ENCODE peak calls at places on chromosome 13, in seven cellular contexts. One of them, this sample, is unnamed.
A peak's percentile ranks its signal among the peaks of the same experiment; 100 is the strongest.

GRCh38 chr13:20390526-20391175 is 135.0 kb downstream of the CRYL1 start:
- DNase-seq in HepG2: no peak
- DNase-seq in HCT116: no peak
- DNase-seq in K562: no peak
- DNase-seq in HL-60: no peak
- DNase-seq in SK-N-SH: no peak
- DNase-seq in GM23338: no peak
- DNase-seq in this sample: no peak

GRCh38 chr13:105774739-105775460 is 760.6 kb downstream of the EFNB2 start:
- DNase-seq in SK-N-SH: no peak
- DNase-seq in HCT116: peak; percentile 80
- DNase-seq in HL-60: no peak
- DNase-seq in GM23338: peak; percentile 12
- DNase-seq in HepG2: peak; percentile 43
- DNase-seq in K562: no peak
- DNase-seq in this sample: no peak

GRCh38 chr13:38990693-38991092 is at the start of gene STOML3:
- DNase-seq in GM23338: no peak
- DNase-seq in K562: no peak
- DNase-seq in HepG2: no peak
- DNase-seq in HCT116: no peak
- DNase-seq in HL-60: no peak
- DNase-seq in SK-N-SH: no peak
- DNase-seq in this sample: no peak

GRCh38 chr13:57437587-57437986 is 194.0 kb upstream of the PCDH17 start:
- DNase-seq in K562: no peak
- DNase-seq in SK-N-SH: no peak
- DNase-seq in HL-60: no peak
- DNase-seq in HCT116: no peak
- DNase-seq in GM23338: no peak
- DNase-seq in HepG2: no peak
- DNase-seq in this sample: no peak

GRCh38 chr13:48194392-48194754 is 38.6 kb upstream of the ITM2B start:
- DNase-seq in GM23338: no peak
- DNase-seq in SK-N-SH: no peak
- DNase-seq in K562: no peak
- DNase-seq in HepG2: no peak
- DNase-seq in HCT116: no peak
- DNase-seq in HL-60: peak; percentile 62
- DNase-seq in this sample: no peak

GRCh38 chr13:51034906-51035305 is 76.2 kb downstream of the C13orf42 start:
- DNase-seq in SK-N-SH: no peak
- DNase-seq in HL-60: no peak
- DNase-seq in GM23338: no peak
- DNase-seq in HepG2: no peak
- DNase-seq in K562: no peak
- DNase-seq in HCT116: no peak
- DNase-seq in this sample: no peak

GRCh38 chr13:36880961-36881360 is 39.1 kb downstream of the SMAD9 start:
- DNase-seq in K562: no peak
- DNase-seq in GM23338: no peak
- DNase-seq in HCT116: no peak
- DNase-seq in HL-60: no peak
- DNase-seq in HepG2: no peak
- DNase-seq in SK-N-SH: no peak
- DNase-seq in this sample: no peak

GRCh38 chr13:106568225-106569003 is 477 bp upstream of the ARGLU1 start:
- DNase-seq in SK-N-SH: no peak
- DNase-seq in K562: no peak
- DNase-seq in HL-60: peak; percentile 25
- DNase-seq in HCT116: peak; percentile 79
- DNase-seq in GM23338: no peak
- DNase-seq in HepG2: peak; percentile 35
- DNase-seq in this sample: peak; percentile 38

GRCh38 chr13:31159306-31159705 is 2.4 kb downstream of the HSPH1 start:
- DNase-seq in GM23338: no peak
- DNase-seq in HepG2: no peak
- DNase-seq in HL-60: no peak
- DNase-seq in K562: no peak
- DNase-seq in SK-N-SH: no peak
- DNase-seq in HCT116: no peak
- DNase-seq in this sample: no peak

GRCh38 chr13:111893607-111894443 is 173.1 kb upstream of the SOX1 start:
- DNase-seq in K562: no peak
- DNase-seq in HepG2: no peak
- DNase-seq in HCT116: no peak
- DNase-seq in GM23338: peak; percentile 52
- DNase-seq in SK-N-SH: no peak
- DNase-seq in HL-60: no peak
- DNase-seq in this sample: no peak

GRCh38 chr13:30422056-30422914 is at the start of gene UBE2L5:
- DNase-seq in HepG2: peak; percentile 23
- DNase-seq in HL-60: peak; percentile 81
- DNase-seq in K562: peak; percentile 65
- DNase-seq in SK-N-SH: peak; percentile 86
- DNase-seq in GM23338: peak; percentile 74
- DNase-seq in HCT116: peak; percentile 63
- DNase-seq in this sample: no peak

GRCh38 chr13:34257980-34258379 is 440.0 kb downstream of the RFC3 start:
- DNase-seq in HL-60: peak; percentile 70
- DNase-seq in HCT116: no peak
- DNase-seq in GM23338: no peak
- DNase-seq in K562: no peak
- DNase-seq in SK-N-SH: no peak
- DNase-seq in HepG2: no peak
- DNase-seq in this sample: no peak

GRCh38 chr13:45928843-45929242 is 77.3 kb upstream of the SIAH3 start:
- DNase-seq in HL-60: no peak
- DNase-seq in SK-N-SH: no peak
- DNase-seq in HepG2: no peak
- DNase-seq in K562: no peak
- DNase-seq in HCT116: no peak
- DNase-seq in GM23338: no peak
- DNase-seq in this sample: no peak

GRCh38 chr13:89361909-89362308 is 1690.7 kb downstream of the SLITRK5 start:
- DNase-seq in HepG2: no peak
- DNase-seq in HL-60: no peak
- DNase-seq in K562: no peak
- DNase-seq in SK-N-SH: no peak
- DNase-seq in HCT116: no peak
- DNase-seq in GM23338: no peak
- DNase-seq in this sample: no peak

GRCh38 chr13:82011355-82011754 is 1670.4 kb upstream of the SPRY2 start:
- DNase-seq in HepG2: no peak
- DNase-seq in HCT116: no peak
- DNase-seq in GM23338: peak; percentile 74
- DNase-seq in SK-N-SH: no peak
- DNase-seq in K562: no peak
- DNase-seq in HL-60: no peak
- DNase-seq in this sample: no peak

GRCh38 chr13:72023895-72024294 is 156.9 kb upstream of the DACH1 start:
- DNase-seq in HL-60: no peak
- DNase-seq in HCT116: no peak
- DNase-seq in K562: no peak
- DNase-seq in GM23338: no peak
- DNase-seq in HepG2: no peak
- DNase-seq in SK-N-SH: no peak
- DNase-seq in this sample: no peak

GRCh38 chr13:110244096-110244830 is 62.7 kb downstream of the COL4A1 start:
- DNase-seq in HL-60: no peak
- DNase-seq in K562: no peak
- DNase-seq in HepG2: no peak
- DNase-seq in HCT116: no peak
- DNase-seq in SK-N-SH: no peak
- DNase-seq in GM23338: no peak
- DNase-seq in this sample: no peak

GRCh38 chr13:51644649-51645048 is 60.4 kb downstream of the WDFY2 start:
- DNase-seq in HCT116: no peak
- DNase-seq in HepG2: no peak
- DNase-seq in GM23338: no peak
- DNase-seq in SK-N-SH: no peak
- DNase-seq in K562: no peak
- DNase-seq in HL-60: no peak
- DNase-seq in this sample: no peak

GRCh38 chr13:41706189-41706588 is 248.8 kb downstream of the RGCC start:
- DNase-seq in GM23338: no peak
- DNase-seq in K562: no peak
- DNase-seq in HCT116: no peak
- DNase-seq in HL-60: no peak
- DNase-seq in SK-N-SH: no peak
- DNase-seq in HepG2: no peak
- DNase-seq in this sample: no peak

GRCh38 chr13:95553614-95554385 is 1.3 kb downstream of the CLDN10 start:
- DNase-seq in HepG2: no peak
- DNase-seq in K562: no peak
- DNase-seq in SK-N-SH: no peak
- DNase-seq in HL-60: no peak
- DNase-seq in HCT116: no peak
- DNase-seq in GM23338: peak; percentile 57
- DNase-seq in this sample: no peak

GRCh38 chr13:95552208-95552538 is 347 bp upstream of the CLDN10 start:
- DNase-seq in HL-60: no peak
- DNase-seq in K562: no peak
- DNase-seq in SK-N-SH: no peak
- DNase-seq in GM23338: no peak
- DNase-seq in HepG2: no peak
- DNase-seq in HCT116: no peak
- DNase-seq in this sample: no peak

GRCh38 chr13:95556981-95557380 is 4.5 kb downstream of the CLDN10 start:
- DNase-seq in SK-N-SH: no peak
- DNase-seq in GM23338: no peak
- DNase-seq in HepG2: no peak
- DNase-seq in HCT116: no peak
- DNase-seq in K562: no peak
- DNase-seq in HL-60: no peak
- DNase-seq in this sample: no peak

GRCh38 chr13:95552539-95553270 is at the start of gene CLDN10:
- DNase-seq in HL-60: no peak
- DNase-seq in HepG2: no peak
- DNase-seq in SK-N-SH: peak; percentile 93
- DNase-seq in K562: peak; percentile 22
- DNase-seq in GM23338: peak; percentile 85
- DNase-seq in HCT116: no peak
- DNase-seq in this sample: no peak

GRCh38 chr13:95553271-95553588 is 710 bp downstream of the CLDN10 start:
- DNase-seq in HepG2: no peak
- DNase-seq in SK-N-SH: no peak
- DNase-seq in K562: no peak
- DNase-seq in GM23338: peak; percentile 46
- DNase-seq in HCT116: no peak
- DNase-seq in HL-60: no peak
- DNase-seq in this sample: no peak
- H3K4me3 ChIP-seq in HepG2: no peak overlapping the region
- H3K4me3 ChIP-seq in SK-N-SH: no peak overlapping the region
- H3K4me3 ChIP-seq in K562: no peak overlapping the region
- H3K4me3 ChIP-seq in GM23338: peak overlapping the region; percentile 90
- H3K4me3 ChIP-seq in HCT116: no peak overlapping the region
- H3K4me3 ChIP-seq in HL-60: no peak overlapping the region
- H3K4me3 ChIP-seq in this sample: peak overlapping the region; percentile 61

GRCh38 chr13:40119852-40120251 is 464.4 kb downstream of the COG6 start:
- DNase-seq in GM23338: no peak
- DNase-seq in HepG2: no peak
- DNase-seq in SK-N-SH: no peak
- DNase-seq in HL-60: no peak
- DNase-seq in K562: no peak
- DNase-seq in HCT116: no peak
- DNase-seq in this sample: no peak

GRCh38 chr13:40120288-40120687 is 464.8 kb downstream of the COG6 start:
- DNase-seq in HL-60: no peak
- DNase-seq in SK-N-SH: no peak
- DNase-seq in K562: no peak
- DNase-seq in HepG2: no peak
- DNase-seq in GM23338: no peak
- DNase-seq in HCT116: no peak
- DNase-seq in this sample: no peak

GRCh38 chr13:40118337-40118736 is 462.9 kb downstream of the COG6 start:
- DNase-seq in SK-N-SH: no peak
- DNase-seq in HL-60: no peak
- DNase-seq in HCT116: no peak
- DNase-seq in GM23338: no peak
- DNase-seq in K562: no peak
- DNase-seq in HepG2: no peak
- DNase-seq in this sample: no peak

GRCh38 chr13:40121711-40122110 is 466.2 kb downstream of the COG6 start:
- DNase-seq in HCT116: no peak
- DNase-seq in SK-N-SH: no peak
- DNase-seq in K562: no peak
- DNase-seq in HepG2: no peak
- DNase-seq in GM23338: no peak
- DNase-seq in HL-60: no peak
- DNase-seq in this sample: no peak

DNA sequence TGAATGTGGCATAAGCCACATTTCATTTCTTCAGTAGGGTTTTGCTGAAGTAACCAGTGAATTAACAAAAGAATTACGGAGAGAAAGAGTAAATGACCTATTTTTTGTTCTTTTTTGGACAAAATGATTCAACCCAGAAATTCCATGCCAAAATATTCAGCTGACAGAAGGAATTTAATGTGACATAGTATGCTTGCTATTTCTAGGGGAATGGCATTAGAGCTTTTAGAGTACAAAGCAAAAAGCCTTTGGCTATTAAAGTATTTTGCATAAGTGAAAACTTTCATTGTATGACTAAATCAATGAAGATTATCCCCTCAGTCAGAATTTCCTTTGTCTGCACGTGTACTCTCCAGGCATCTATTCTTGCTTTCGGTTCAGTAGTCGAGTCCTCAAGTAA is 465.3 kb downstream of the COG6 start:
- DNase-seq in GM23338: no peak
- DNase-seq in HepG2: no peak
- DNase-seq in HCT116: no peak
- DNase-seq in HL-60: no peak
- DNase-seq in K562: no peak
- DNase-seq in SK-N-SH: no peak
- DNase-seq in this sample: no peak
- TF ChIP-seq REST in GM23338: no peak
- TF ChIP-seq REST in HepG2: no peak
- TF ChIP-seq REST in HCT116: no peak
- TF ChIP-seq REST in HL-60: no peak
- TF ChIP-seq REST in K562: no peak
- TF ChIP-seq REST in SK-N-SH: no peak
- TF ChIP-seq REST in this sample: no peak

GRCh38 chr13:114132419-114133121 is at the start of gene RASA3:
- DNase-seq in K562: peak; percentile 89
- DNase-seq in SK-N-SH: peak; percentile 99
- DNase-seq in GM23338: peak; percentile 90
- DNase-seq in HL-60: peak; percentile 73
- DNase-seq in HepG2: no peak
- DNase-seq in HCT116: peak; percentile 38
- DNase-seq in this sample: no peak
- TF ChIP-seq POLR2AphosphoS5 in K562: peak; percentile 22
- TF ChIP-seq POLR2AphosphoS5 in SK-N-SH: peak; percentile 13
- TF ChIP-seq POLR2AphosphoS5 in GM23338: peak; percentile 58
- TF ChIP-seq POLR2AphosphoS5 in HL-60: peak; percentile 47
- TF ChIP-seq POLR2AphosphoS5 in HepG2: no peak
- TF ChIP-seq POLR2AphosphoS5 in HCT116: peak; percentile 80
- TF ChIP-seq POLR2AphosphoS5 in this sample: no peak

DNA sequence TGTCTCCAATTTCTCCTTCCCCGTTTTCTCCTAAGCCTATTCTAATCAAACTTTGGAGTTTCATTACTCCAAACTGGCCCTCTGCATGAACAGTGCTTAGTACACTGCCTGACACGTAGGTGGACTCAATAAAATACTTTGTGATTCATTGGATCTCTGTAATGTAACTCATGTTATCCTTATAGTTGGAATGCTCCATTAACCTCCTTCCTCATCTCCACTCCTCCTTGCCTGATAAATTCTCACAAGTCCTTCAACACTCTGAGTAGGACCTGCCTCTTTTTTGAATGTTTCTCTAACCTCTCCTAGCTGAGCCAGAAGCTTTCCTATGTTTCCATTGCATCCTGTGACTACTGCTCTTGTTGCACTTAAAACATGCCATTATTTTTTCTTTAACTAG is 86.0 kb upstream of the FBXL3 start:
- DNase-seq in HL-60: no peak
- DNase-seq in GM23338: no peak
- DNase-seq in HepG2: no peak
- DNase-seq in K562: no peak
- DNase-seq in HCT116: no peak
- DNase-seq in SK-N-SH: no peak
- DNase-seq in this sample: no peak
- H3K4me3 ChIP-seq in HL-60: no peak overlapping the region
- H3K4me3 ChIP-seq in GM23338: no peak overlapping the region
- H3K4me3 ChIP-seq in HepG2: no peak overlapping the region
- H3K4me3 ChIP-seq in K562: no peak overlapping the region
- H3K4me3 ChIP-seq in HCT116: no peak overlapping the region
- H3K4me3 ChIP-seq in SK-N-SH: no peak overlapping the region
- H3K4me3 ChIP-seq in this sample: no peak overlapping the region